ENCODE peak calls at places on chromosomes 1 and 21, in nine cellular contexts. W is AG04449, B is thoracic aorta, N is GM06990, R is tibial artery, P is kidney, U is dorsolateral prefrontal cortex, G is left ventricle myocardium inferior, L is retinal pigment epithelial cell. E is an unnamed sample.

GRCh38 chr1:89085781-89086180 is 20.8 kb upstream of the GBP1 start:
- DNase-seq in U (no peak), L (no peak), P (no peak), R (no peak), N (no peak), W (no peak), B (no peak), G (no peak), E (no peak)

GRCh38 chr21:24428539-24429186 is 1178.6 kb downstream of the MRPL39 start:
- DNase-seq in L (no peak), N (no peak), P (no peak), W (no peak), B (no peak), R (no peak), G (no peak), U (no peak), E (no peak)

GRCh38 chr1:111448482-111448917 is 556 bp downstream of the WDR77 start:
- DNase-seq in P (no peak), U (no peak), L (no peak), W (no peak), G (no peak), B (no peak), R (no peak), N (no peak), E (peak)

GRCh38 chr1:184753608-184754478 is 815 bp downstream of the EDEM3 start:
- DNase-seq in U (peak), N (peak), B (no peak), L (no peak), G (peak), W (no peak), P (peak), R (peak), E (peak)

GRCh38 chr1:97379387-97380075 is 541.3 kb downstream of the DPYD start:
- DNase-seq in N (no peak), L (no peak), B (no peak), W (peak), R (no peak), G (no peak), U (no peak), P (no peak), E (peak)

GRCh38 chr1:237677979-237678378 is 212.7 kb downstream of the ZP4 start:
- DNase-seq in B (no peak), N (no peak), G (no peak), W (peak), U (no peak), L (peak), R (no peak), P (no peak), E (peak)

GRCh38 chr1:67793562-67793961 is 39.7 kb downstream of the GNG12 start:
- DNase-seq in B (no peak), P (no peak), W (no peak), N (no peak), U (no peak), G (no peak), R (no peak), L (no peak), E (peak)

GRCh38 chr1:97920275-97920831 is 481 bp downstream of the DPYD start:
- DNase-seq in U (no peak), G (no peak), L (no peak), N (no peak), W (no peak), R (peak), B (no peak), P (no peak), E (peak)

GRCh38 chr1:94096797-94097549 is 24.0 kb downstream of the ABCA4 start:
- DNase-seq in B (no peak), G (peak), W (no peak), N (no peak), U (no peak), L (peak), P (no peak), R (peak), E (peak)

GRCh38 chr1:234431255-234431654 is 47.7 kb downstream of the TARBP1 start:
- DNase-seq in R (no peak), U (no peak), N (no peak), G (no peak), L (no peak), B (no peak), W (no peak), P (no peak), E (no peak)

GRCh38 chr1:118077331-118078055 is 107.5 kb downstream of the SPAG17 start:
- DNase-seq in N (no peak), L (no peak), W (no peak), U (no peak), P (no peak), B (no peak), R (no peak), G (no peak), E (peak)

GRCh38 chr21:41953831-41954653 is at the start of gene C2CD2:
- DNase-seq in U (no peak), R (peak), P (peak), W (no peak), L (no peak), B (no peak), N (peak), G (peak), E (peak)

GRCh38 chr1:2341706-2342383 is 49.5 kb downstream of the MORN1 start:
- DNase-seq in L (no peak), U (no peak), G (no peak), B (no peak), R (no peak), P (peak), N (no peak), W (no peak), E (no peak)

GRCh38 chr1:36576118-36576517 is 93.4 kb upstream of the CSF3R start:
- DNase-seq in L (no peak), W (no peak), P (no peak), N (peak), G (peak), R (peak), U (no peak), B (no peak), E (peak)

GRCh38 chr1:86409416-86410021 is 13.4 kb upstream of the ODF2L start:
- DNase-seq in N (no peak), W (no peak), L (peak), R (no peak), G (no peak), B (no peak), U (no peak), P (no peak), E (peak)

GRCh38 chr1:45012639-45013278 is 705 bp downstream of the UROD start:
- DNase-seq in W (no peak), B (no peak), L (no peak), N (peak), U (no peak), R (peak), G (peak), P (peak), E (peak)

GRCh38 chr1:195908121-195908520 is 700.1 kb downstream of the KCNT2 start:
- DNase-seq in N (no peak), L (no peak), G (no peak), B (no peak), U (no peak), P (no peak), W (no peak), R (no peak), E (peak)

GRCh38 chr1:201506573-201507567 is at the start of gene CSRP1:
- DNase-seq in W (no peak), P (peak), G (peak), R (peak), U (peak), L (no peak), N (peak), B (peak), E (peak)

GRCh38 chr1:119008483-119009299 is 20.5 kb upstream of the TBX15 start:
- DNase-seq in L (no peak), G (no peak), P (no peak), B (no peak), R (no peak), U (no peak), N (no peak), W (no peak), E (peak)

GRCh38 chr1:225882699-225883615 is 777 bp upstream of the TMEM63A start:
- DNase-seq in L (no peak), P (peak), N (peak), W (no peak), R (peak), G (peak), B (no peak), U (no peak), E (peak)

GRCh38 chr1:64246294-64246917 is 43.0 kb downstream of the UBE2U start:
- DNase-seq in N (no peak), R (no peak), P (no peak), G (no peak), U (no peak), L (no peak), B (no peak), W (no peak), E (peak)

GRCh38 chr1:118821801-118822200 is 166.3 kb downstream of the TBX15 start:
- DNase-seq in B (no peak), U (no peak), N (no peak), G (no peak), P (no peak), R (peak), L (no peak), W (no peak), E (peak)

GRCh38 chr1:18939398-18940302 is 16.8 kb downstream of the IFFO2 start:
- DNase-seq in L (no peak), B (no peak), R (no peak), G (no peak), N (no peak), W (no peak), U (no peak), P (no peak), E (peak)

GRCh38 chr1:195664628-195665027 is 943.6 kb downstream of the KCNT2 start:
- DNase-seq in G (no peak), N (no peak), L (peak), U (no peak), W (no peak), B (no peak), R (no peak), P (no peak), E (peak)

GRCh38 chr1:115404936-115405335 is 66.9 kb upstream of the NGF start:
- DNase-seq in U (no peak), L (no peak), R (no peak), B (no peak), G (no peak), N (no peak), P (no peak), W (no peak), E (no peak)

GRCh38 chr21:43644609-43645008 is 14.7 kb downstream of the HSF2BP start:
- DNase-seq in W (no peak), R (peak), G (no peak), B (no peak), P (no peak), L (no peak), N (no peak), U (peak), E (peak)

GRCh38 chr1:218250492-218250891 is 34.6 kb upstream of the RRP15 start:
- DNase-seq in U (no peak), G (no peak), B (no peak), W (no peak), N (no peak), P (no peak), R (no peak), L (no peak), E (no peak)

GRCh38 chr21:22762463-22762862 is 1764.3 kb downstream of the NCAM2 start:
- DNase-seq in P (no peak), W (no peak), N (no peak), U (no peak), G (no peak), R (no peak), B (no peak), L (no peak), E (no peak)

GRCh38 chr1:179190861-179191260 is 38.6 kb downstream of the ABL2 start:
- DNase-seq in P (no peak), L (no peak), G (no peak), N (no peak), U (no peak), B (no peak), R (no peak), W (no peak), E (peak)

GRCh38 chr1:11515403-11516300 is 36.7 kb downstream of the DISP3 start:
- DNase-seq in B (no peak), G (no peak), N (no peak), P (peak), W (no peak), L (no peak), R (peak), U (no peak), E (no peak)

GRCh38 chr1:7727816-7728477 is 43.1 kb upstream of the VAMP3 start:
- DNase-seq in U (peak), G (no peak), B (no peak), P (no peak), N (no peak), L (no peak), R (no peak), W (no peak), E (no peak)

GRCh38 chr21:14267071-14267470 is 51.1 kb downstream of the RBM11 start:
- DNase-seq in U (no peak), P (no peak), N (no peak), W (no peak), L (no peak), R (no peak), G (no peak), B (no peak), E (no peak)

GRCh38 chr1:92446990-92447681 is 39.6 kb downstream of the GFI1 start:
- DNase-seq in B (no peak), W (no peak), G (no peak), U (no peak), L (no peak), N (no peak), P (no peak), R (no peak), E (no peak)

GRCh38 chr1:183195146-183195571 is 9.1 kb downstream of the LAMC2 start:
- DNase-seq in W (no peak), N (peak), L (no peak), B (no peak), U (no peak), P (no peak), G (no peak), R (no peak), E (no peak)

GRCh38 chr1:226697151-226697575 is 41.9 kb downstream of the ITPKB start:
- DNase-seq in U (no peak), G (no peak), N (peak), B (no peak), L (peak), W (no peak), R (no peak), P (no peak), E (peak)

GRCh38 chr21:44706706-44707615 is 4.4 kb downstream of the TSPEAR start:
- DNase-seq in R (no peak), L (no peak), B (no peak), P (no peak), G (no peak), W (no peak), N (no peak), U (no peak), E (no peak)

GRCh38 chr21:44704636-44705001 is 6.8 kb downstream of the TSPEAR start:
- DNase-seq in N (no peak), L (no peak), P (no peak), W (no peak), G (no peak), B (no peak), U (no peak), R (no peak), E (no peak)

GRCh38 chr21:44708213-44708865 is 3.0 kb downstream of the TSPEAR start:
- DNase-seq in G (no peak), P (peak), U (no peak), W (no peak), N (no peak), L (no peak), R (no peak), B (no peak), E (no peak)

GRCh38 chr21:44703731-44704635 is 7.0 kb downstream of the KRTAP10-12 start:
- DNase-seq in L (no peak), U (no peak), P (peak), W (no peak), G (no peak), N (no peak), R (no peak), B (no peak), E (no peak)

DNA sequence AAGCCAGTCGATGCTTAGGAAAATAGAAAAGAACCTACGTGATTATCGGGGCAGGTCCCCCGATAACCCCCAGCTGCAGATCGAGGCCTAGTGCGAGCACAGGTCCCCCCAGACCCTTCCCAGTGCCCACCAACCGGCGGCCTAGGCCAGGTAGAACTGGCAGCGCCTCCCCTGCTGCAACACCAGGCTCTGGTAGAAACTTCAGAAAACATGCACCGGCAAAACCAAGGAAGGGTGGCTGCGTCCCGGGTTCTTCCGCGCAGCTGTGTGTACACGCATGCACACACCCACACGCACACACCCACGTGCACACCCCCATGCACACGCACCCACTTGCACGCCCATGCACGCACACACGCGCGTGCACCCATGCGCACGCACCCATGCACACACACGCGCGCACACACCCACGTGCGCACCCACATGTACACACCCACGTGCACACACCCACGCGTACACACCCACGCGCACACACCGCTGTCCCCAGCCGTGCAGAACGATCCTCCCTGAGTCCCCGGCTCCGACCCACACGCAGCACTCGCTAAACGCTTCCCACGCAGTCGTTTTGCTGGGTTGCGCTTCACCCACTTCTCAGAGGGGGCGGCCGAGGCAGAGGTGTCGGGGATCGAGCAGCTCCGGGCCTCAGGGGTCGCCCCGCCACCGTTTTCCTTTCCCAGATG is 5.2 kb downstream of the TSPEAR start:
- DNase-seq in G (no peak), B (no peak), U (no peak), W (no peak), R (no peak), P (no peak), L (no peak), N (no peak), E (no peak)
- H3K4me3 ChIP-seq in G (no peak), B (no peak), U (no peak), W (no peak), R (no peak), P (no peak), L (no peak), N (no peak), E (no peak)

GRCh38 chr21:26843912-26844257 is 1.3 kb downstream of the ADAMTS1 start:
- DNase-seq in U (no peak), L (no peak), N (no peak), B (no peak), W (no peak), P (no peak), R (no peak), G (no peak), E (peak)
- TF ChIP-seq CTCF in U (no peak), L (peak), N (no peak), B (no peak), W (peak), P (no peak), R (no peak), G (no peak), E (peak)

DNA sequence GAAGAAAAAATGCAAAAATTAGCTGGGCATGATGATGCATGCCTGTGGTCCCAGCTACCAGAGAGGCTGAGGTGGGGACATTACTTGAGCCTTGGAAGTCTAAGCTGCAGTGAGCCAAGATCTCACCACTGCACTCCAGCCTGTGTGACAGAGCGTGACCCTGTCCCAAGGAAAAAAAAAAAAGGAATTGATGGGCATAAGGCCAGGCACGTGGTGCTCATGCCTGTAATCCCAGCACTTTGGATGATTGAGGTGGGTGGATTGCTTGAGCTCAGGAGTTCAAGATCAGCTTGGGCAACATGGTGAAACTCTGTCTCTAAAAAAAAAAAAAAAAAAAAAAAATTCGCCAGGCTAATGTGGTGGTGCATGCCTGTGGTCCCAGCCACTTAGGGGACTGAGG is 55.8 kb upstream of the ATP2B4 start:
- DNase-seq in W (no peak), L (no peak), B (no peak), U (no peak), N (no peak), R (no peak), G (no peak), P (peak), E (no peak)
- H3K4me3 ChIP-seq in W (no peak), L (no peak), B (no peak), U (no peak), N (no peak), R (no peak), G (no peak), P (no peak), E (no peak)

GRCh38 chr1:223831755-223832636 is 13.8 kb downstream of the TP53BP2 start:
- DNase-seq in L (no peak), R (no peak), G (no peak), B (no peak), U (no peak), P (no peak), N (peak), W (no peak), E (peak)
- TF ChIP-seq CTCF in L (no peak), R (no peak), G (no peak), B (no peak), U (no peak), P (no peak), N (peak), W (no peak), E (no peak)

DNA sequence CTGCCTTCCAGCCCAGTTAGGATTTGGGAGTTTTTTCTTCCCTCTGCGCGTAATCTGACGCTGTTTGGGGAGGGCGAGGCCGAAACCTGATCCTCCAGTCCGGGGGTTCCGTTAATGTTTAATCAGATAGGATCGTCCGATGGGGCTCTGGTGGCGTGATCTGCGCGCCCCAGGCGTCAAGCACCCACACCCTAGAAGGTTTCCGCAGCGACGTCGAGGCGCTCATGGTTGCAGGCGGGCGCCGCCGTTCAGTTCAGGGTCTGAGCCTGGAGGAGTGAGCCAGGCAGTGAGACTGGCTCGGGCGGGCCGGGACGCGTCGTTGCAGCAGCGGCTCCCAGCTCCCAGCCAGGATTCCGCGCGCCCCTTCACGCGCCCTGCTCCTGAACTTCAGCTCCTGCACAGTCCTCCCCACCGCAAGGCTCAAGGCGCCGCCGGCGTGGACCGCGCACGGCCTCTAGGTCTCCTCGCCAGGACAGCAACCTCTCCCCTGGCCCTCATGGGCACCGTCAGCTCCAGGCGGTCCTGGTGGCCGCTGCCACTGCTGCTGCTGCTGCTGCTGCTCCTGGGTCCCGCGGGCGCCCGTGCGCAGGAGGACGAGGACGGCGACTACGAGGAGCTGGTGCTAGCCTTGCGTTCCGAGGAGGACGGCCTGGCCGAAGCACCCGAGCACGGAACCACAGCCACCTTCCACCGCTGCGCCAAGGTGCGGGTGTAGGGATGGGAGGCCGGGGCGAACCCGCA is at the start of gene PCSK9:
- DNase-seq in B (no peak), U (no peak), W (no peak), N (no peak), G (no peak), L (no peak), R (no peak), P (no peak), E (peak)
- H3K4me3 ChIP-seq in B (peak), U (no peak), W (peak), N (no peak), G (peak), L (peak), R (peak), P (no peak), E (peak)